ENCODE peak calls at places on chromosomes 16 and 17, in four cellular contexts. One of them, this sample, is unnamed.

GRCh38 chr16:68995011-68995504 is 110.4 kb upstream of the HAS3 start:
- DNase-seq in A549: peak; percentile 55
- DNase-seq in HepG2: peak; percentile 78
- DNase-seq in GM12878: no peak
- DNase-seq in this sample: peak; percentile 39

GRCh38 chr17:50952889-50953288 is 86.7 kb upstream of the TOB1 start:
- DNase-seq in A549: no peak
- DNase-seq in HepG2: no peak
- DNase-seq in GM12878: no peak
- DNase-seq in this sample: no peak

GRCh38 chr17:31392856-31393748 is 1.6 kb downstream of the RAB11FIP4 start:
- DNase-seq in A549: no peak
- DNase-seq in HepG2: no peak
- DNase-seq in GM12878: no peak
- DNase-seq in this sample: no peak

GRCh38 chr17:43530303-43531081 is 15.6 kb downstream of the ETV4 start:
- DNase-seq in A549: no peak
- DNase-seq in HepG2: peak; percentile 100
- DNase-seq in GM12878: no peak
- DNase-seq in this sample: peak; percentile 89

GRCh38 chr17:75684924-75685323 is 17.8 kb downstream of the SAP30BP start:
- DNase-seq in A549: no peak
- DNase-seq in HepG2: no peak
- DNase-seq in GM12878: no peak
- DNase-seq in this sample: no peak

GRCh38 chr17:40314557-40314953 is 5.6 kb downstream of the RARA start:
- DNase-seq in A549: peak; percentile 99
- DNase-seq in HepG2: peak; percentile 78
- DNase-seq in GM12878: no peak
- DNase-seq in this sample: no peak

GRCh38 chr16:10026593-10026992 is 155.6 kb downstream of the GRIN2A start:
- DNase-seq in A549: no peak
- DNase-seq in HepG2: no peak
- DNase-seq in GM12878: no peak
- DNase-seq in this sample: no peak

GRCh38 chr16:69482410-69482951 is 58.1 kb downstream of the CYB5B start:
- DNase-seq in A549: no peak
- DNase-seq in HepG2: no peak
- DNase-seq in GM12878: no peak
- DNase-seq in this sample: no peak

GRCh38 chr17:69773081-69773480 is 301.9 kb upstream of the KCNJ16 start:
- DNase-seq in A549: no peak
- DNase-seq in HepG2: no peak
- DNase-seq in GM12878: no peak
- DNase-seq in this sample: no peak

GRCh38 chr16:80602894-80603293 is 62.1 kb downstream of the DYNLRB2 start:
- DNase-seq in A549: no peak
- DNase-seq in HepG2: no peak
- DNase-seq in GM12878: no peak
- DNase-seq in this sample: no peak

GRCh38 chr16:63289834-63290460 is 1253.7 kb upstream of the CDH8 start:
- DNase-seq in A549: peak; percentile 4
- DNase-seq in HepG2: peak; percentile 44
- DNase-seq in GM12878: no peak
- DNase-seq in this sample: peak; percentile 6

GRCh38 chr16:63925221-63925620 is 1196.6 kb downstream of the CDH11 start:
- DNase-seq in A549: no peak
- DNase-seq in HepG2: no peak
- DNase-seq in GM12878: no peak
- DNase-seq in this sample: no peak

GRCh38 chr17:78555741-78556401 is 21.3 kb downstream of the DNAH17 start:
- DNase-seq in A549: no peak
- DNase-seq in HepG2: no peak
- DNase-seq in GM12878: no peak
- DNase-seq in this sample: no peak

GRCh38 chr17:76789235-76789788 is 51.4 kb downstream of the MFSD11 start:
- DNase-seq in A549: no peak
- DNase-seq in HepG2: no peak
- DNase-seq in GM12878: no peak
- DNase-seq in this sample: peak; percentile 51

GRCh38 chr16:59865071-59865671 is 1131.1 kb upstream of the GOT2 start:
- DNase-seq in A549: no peak
- DNase-seq in HepG2: no peak
- DNase-seq in GM12878: no peak
- DNase-seq in this sample: no peak

GRCh38 chr16:82736161-82736697 is 109.5 kb downstream of the CDH13 start:
- DNase-seq in A549: no peak
- DNase-seq in HepG2: no peak
- DNase-seq in GM12878: no peak
- DNase-seq in this sample: no peak

GRCh38 chr16:27748868-27749546 is 199.1 kb downstream of the KATNIP start:
- DNase-seq in A549: peak; percentile 51
- DNase-seq in HepG2: peak; percentile 25
- DNase-seq in GM12878: peak; percentile 1
- DNase-seq in this sample: peak; percentile 89

GRCh38 chr17:76687278-76688164 is 23.2 kb downstream of the MXRA7 start:
- DNase-seq in A549: no peak
- DNase-seq in HepG2: no peak
- DNase-seq in GM12878: no peak
- DNase-seq in this sample: no peak

GRCh38 chr16:69340095-69340644 is 598 bp downstream of the NIP7 start:
- DNase-seq in A549: no peak
- DNase-seq in HepG2: no peak
- DNase-seq in GM12878: no peak
- DNase-seq in this sample: no peak

GRCh38 chr16:51763072-51763658 is 612.1 kb upstream of the SALL1 start:
- DNase-seq in A549: no peak
- DNase-seq in HepG2: no peak
- DNase-seq in GM12878: no peak
- DNase-seq in this sample: no peak

GRCh38 chr16:67537270-67537635 is 8.6 kb downstream of the RIPOR1 start:
- DNase-seq in A549: no peak
- DNase-seq in HepG2: no peak
- DNase-seq in GM12878: no peak
- DNase-seq in this sample: no peak

GRCh38 chr16:58510097-58510775 is 5.1 kb upstream of the SETD6 start:
- DNase-seq in A549: no peak
- DNase-seq in HepG2: no peak
- DNase-seq in GM12878: no peak
- DNase-seq in this sample: no peak

GRCh38 chr17:37079735-37080134 is 131.0 kb downstream of the AATF start:
- DNase-seq in A549: no peak
- DNase-seq in HepG2: no peak
- DNase-seq in GM12878: no peak
- DNase-seq in this sample: no peak

GRCh38 chr17:42535400-42536047 is 517 bp upstream of the NAGLU start:
- DNase-seq in A549: no peak
- DNase-seq in HepG2: no peak
- DNase-seq in GM12878: no peak
- DNase-seq in this sample: no peak

GRCh38 chr16:49337814-49338350 is 35.7 kb upstream of the C16orf78 start:
- DNase-seq in A549: no peak
- DNase-seq in HepG2: no peak
- DNase-seq in GM12878: no peak
- DNase-seq in this sample: no peak

GRCh38 chr17:83034525-83034924 is 44.9 kb upstream of the METRNL start:
- DNase-seq in A549: no peak
- DNase-seq in HepG2: no peak
- DNase-seq in GM12878: no peak
- DNase-seq in this sample: no peak

GRCh38 chr16:10611825-10612342 is 31.5 kb upstream of the EMP2 start:
- DNase-seq in A549: no peak
- DNase-seq in HepG2: no peak
- DNase-seq in GM12878: no peak
- DNase-seq in this sample: peak; percentile 34

GRCh38 chr17:36027776-36028175 is 10.0 kb upstream of the CCL23 start:
- DNase-seq in A549: no peak
- DNase-seq in HepG2: no peak
- DNase-seq in GM12878: no peak
- DNase-seq in this sample: no peak

GRCh38 chr17:80124351-80124981 is 22.5 kb downstream of the EIF4A3 start:
- DNase-seq in A549: peak; percentile 45
- DNase-seq in HepG2: peak; percentile 75
- DNase-seq in GM12878: no peak
- DNase-seq in this sample: peak; percentile 35

GRCh38 chr17:29929006-29929543 is 953 bp downstream of the SSH2 start:
- DNase-seq in A549: no peak
- DNase-seq in HepG2: peak; percentile 21
- DNase-seq in GM12878: no peak
- DNase-seq in this sample: peak; percentile 40

GRCh38 chr17:43856141-43856540 is 9.2 kb downstream of the CD300LG start:
- DNase-seq in A549: no peak
- DNase-seq in HepG2: no peak
- DNase-seq in GM12878: no peak
- DNase-seq in this sample: no peak

GRCh38 chr16:20720251-20720650 is 21.4 kb downstream of the THUMPD1 start:
- DNase-seq in A549: no peak
- DNase-seq in HepG2: no peak
- DNase-seq in GM12878: no peak
- DNase-seq in this sample: no peak

GRCh38 chr16:19555938-19556778 is 655 bp downstream of the VPS35L start:
- DNase-seq in A549: peak; percentile 41
- DNase-seq in HepG2: no peak
- DNase-seq in GM12878: peak; percentile 13
- DNase-seq in this sample: peak; percentile 85

GRCh38 chr17:68161644-68162428 is 86.0 kb upstream of the AMZ2 start:
- DNase-seq in A549: no peak
- DNase-seq in HepG2: no peak
- DNase-seq in GM12878: no peak
- DNase-seq in this sample: no peak

GRCh38 chr16:71883849-71884638 is at the start of gene ZNF821:
- DNase-seq in A549: peak; percentile 85
- DNase-seq in HepG2: peak; percentile 66
- DNase-seq in GM12878: no peak
- DNase-seq in this sample: peak; percentile 95

GRCh38 chr16:15946257-15947044 is 3.0 kb upstream of the ABCC1 start:
- DNase-seq in A549: peak; percentile 83
- DNase-seq in HepG2: peak; percentile 91
- DNase-seq in GM12878: no peak
- DNase-seq in this sample: no peak
- TF ChIP-seq POLR2AphosphoS2 in A549: no peak
- TF ChIP-seq POLR2AphosphoS2 in HepG2: no peak
- TF ChIP-seq POLR2AphosphoS2 in GM12878: no peak
- TF ChIP-seq POLR2AphosphoS2 in this sample: no peak

GRCh38 chr17:5719976-5720375 is 135.7 kb upstream of the NLRP1 start:
- DNase-seq in A549: no peak
- DNase-seq in HepG2: no peak
- DNase-seq in GM12878: no peak
- DNase-seq in this sample: no peak
- TF ChIP-seq POLR2AphosphoS2 in A549: no peak
- TF ChIP-seq POLR2AphosphoS2 in HepG2: no peak
- TF ChIP-seq POLR2AphosphoS2 in GM12878: no peak
- TF ChIP-seq POLR2AphosphoS2 in this sample: no peak

GRCh38 chr17:3695129-3695722 is 729 bp downstream of the P2RX5 start:
- DNase-seq in A549: no peak
- DNase-seq in HepG2: no peak
- DNase-seq in GM12878: no peak
- DNase-seq in this sample: no peak
- TF ChIP-seq POLR2AphosphoS2 in A549: no peak
- TF ChIP-seq POLR2AphosphoS2 in HepG2: no peak
- TF ChIP-seq POLR2AphosphoS2 in GM12878: no peak
- TF ChIP-seq POLR2AphosphoS2 in this sample: no peak

DNA sequence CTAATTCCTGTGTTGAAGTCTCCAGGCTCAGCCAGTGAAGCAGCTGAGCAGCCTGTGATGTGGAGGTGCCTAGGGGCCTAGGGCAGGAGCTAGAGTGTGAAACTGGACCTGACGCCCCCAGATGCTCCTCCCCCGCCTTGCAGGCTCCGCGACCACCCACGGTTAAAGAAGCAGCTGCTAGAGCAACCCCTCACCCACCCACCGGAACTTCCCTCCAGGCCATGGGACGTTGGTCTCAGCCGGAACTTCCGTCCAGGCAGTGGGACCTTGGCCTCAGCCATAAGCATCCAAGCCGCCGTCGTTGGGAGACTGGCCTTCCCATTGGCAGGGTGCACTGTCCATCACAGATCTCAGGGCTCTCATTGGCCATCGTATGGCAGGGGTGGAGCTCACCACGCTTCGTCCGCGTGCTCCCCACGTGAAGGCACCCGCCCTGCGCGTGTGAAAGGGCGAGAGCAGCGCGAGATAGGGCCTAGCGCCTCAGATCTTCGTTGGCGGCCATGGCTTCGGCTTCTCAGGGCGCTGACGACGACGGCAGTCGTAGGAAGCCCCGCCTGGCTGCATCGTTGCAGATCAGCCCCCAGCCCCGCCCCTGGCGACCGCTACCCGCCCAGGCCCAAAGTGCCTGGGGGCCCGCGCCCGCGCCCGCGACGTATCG is at the start of gene ADAD2:
- DNase-seq in A549: peak; percentile 31
- DNase-seq in HepG2: no peak
- DNase-seq in GM12878: no peak
- DNase-seq in this sample: peak; percentile 87
- TF ChIP-seq POLR2AphosphoS2 in A549: no peak
- TF ChIP-seq POLR2AphosphoS2 in HepG2: no peak
- TF ChIP-seq POLR2AphosphoS2 in GM12878: no peak
- TF ChIP-seq POLR2AphosphoS2 in this sample: no peak

DNA sequence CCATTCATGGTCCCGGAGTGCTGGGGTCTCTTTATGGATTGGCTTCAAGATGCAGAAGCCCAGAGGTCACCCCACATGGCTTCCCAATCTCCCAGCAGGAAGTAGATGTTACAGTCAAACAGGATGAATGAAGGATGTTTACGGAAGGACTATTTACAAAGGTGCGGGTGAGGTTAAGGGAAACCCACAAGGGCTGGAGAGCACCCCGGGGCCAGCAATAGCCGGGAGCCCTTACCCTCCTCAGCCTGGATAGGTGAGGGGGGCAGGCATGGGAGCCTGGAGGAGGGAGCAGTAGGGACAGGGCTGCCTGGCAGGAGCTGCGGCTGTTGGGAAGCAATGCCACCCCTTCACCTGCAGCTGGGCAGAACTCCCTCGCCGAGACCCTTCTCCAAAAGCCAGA is 24.5 kb upstream of the CACNG1 start:
- DNase-seq in A549: no peak
- DNase-seq in HepG2: no peak
- DNase-seq in GM12878: no peak
- DNase-seq in this sample: no peak
- TF ChIP-seq POLR2AphosphoS2 in A549: no peak
- TF ChIP-seq POLR2AphosphoS2 in HepG2: no peak
- TF ChIP-seq POLR2AphosphoS2 in GM12878: no peak
- TF ChIP-seq POLR2AphosphoS2 in this sample: no peak

DNA sequence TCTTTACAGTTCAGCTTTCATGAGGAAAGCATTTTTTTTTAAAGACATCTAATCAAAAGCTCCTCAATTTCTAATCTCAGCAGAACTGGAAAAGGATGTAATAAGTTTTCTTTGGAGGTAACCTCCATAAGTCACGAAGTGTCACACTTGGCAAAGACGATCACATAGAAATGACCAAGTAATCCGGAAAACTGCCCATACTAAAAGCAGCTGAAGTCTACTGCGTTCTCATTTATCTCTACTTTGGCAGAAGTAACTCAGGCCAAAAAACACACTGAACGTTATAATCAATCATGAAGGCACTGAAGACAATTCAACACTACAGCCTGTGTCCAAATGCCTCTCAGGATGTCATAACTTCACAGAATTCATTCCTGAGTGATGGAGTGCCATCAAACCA is 39.8 kb downstream of the ERN1 start:
- DNase-seq in A549: no peak
- DNase-seq in HepG2: no peak
- DNase-seq in GM12878: no peak
- DNase-seq in this sample: no peak
- TF ChIP-seq POLR2AphosphoS2 in A549: no peak
- TF ChIP-seq POLR2AphosphoS2 in HepG2: no peak
- TF ChIP-seq POLR2AphosphoS2 in GM12878: no peak
- TF ChIP-seq POLR2AphosphoS2 in this sample: no peak

This sample was measured in K562.